ENCODE peak calls at places on chromosomes 7 and 10, in six cellular contexts. Z is SK-N-SH, M is GM12878, W is HepG2, K is H1, J is K562. E is an unnamed sample.

GRCh38 chr7:113664867-113665266 is 253.9 kb downstream of the PPP1R3A start:
- DNase-seq in W (no peak), Z (no peak), K (no peak), J (no peak), M (peak), E (no peak)

GRCh38 chr7:69060516-69060915 is 537.8 kb upstream of the AUTS2 start:
- DNase-seq in W (no peak), K (no peak), M (no peak), J (no peak), Z (no peak), E (no peak)

GRCh38 chr7:153320005-153320404 is 560.5 kb downstream of the ACTR3B start:
- DNase-seq in M (no peak), J (no peak), W (no peak), Z (no peak), K (no peak), E (no peak)

GRCh38 chr10:23496727-23497126 is 57.9 kb downstream of the OTUD1 start:
- DNase-seq in K (no peak), J (no peak), W (no peak), Z (no peak), M (no peak), E (no peak)

GRCh38 chr10:43679509-43679908 is 30.8 kb upstream of the ZNF32 start:
- DNase-seq in Z (no peak), M (no peak), K (no peak), W (no peak), J (no peak), E (no peak)

GRCh38 chr10:71840177-71840711 is 10.8 kb downstream of the PSAP start:
- DNase-seq in J (peak), W (no peak), M (no peak), Z (peak), K (peak), E (no peak)

GRCh38 chr10:43044444-43045245 is 32.2 kb upstream of the RET start:
- DNase-seq in M (no peak), Z (peak), K (peak), J (no peak), W (no peak), E (no peak)

GRCh38 chr10:110504111-110504735 is 6.5 kb downstream of the DUSP5 start:
- DNase-seq in Z (no peak), M (peak), K (no peak), W (no peak), J (peak), E (peak)

GRCh38 chr10:32938554-32939061 is 19.4 kb downstream of the ITGB1 start:
- DNase-seq in J (peak), Z (peak), K (no peak), W (peak), M (no peak), E (peak)

GRCh38 chr7:150990416-150991186 is at the start of gene NOS3:
- DNase-seq in J (no peak), M (no peak), Z (no peak), W (no peak), K (no peak), E (no peak)

DNA sequence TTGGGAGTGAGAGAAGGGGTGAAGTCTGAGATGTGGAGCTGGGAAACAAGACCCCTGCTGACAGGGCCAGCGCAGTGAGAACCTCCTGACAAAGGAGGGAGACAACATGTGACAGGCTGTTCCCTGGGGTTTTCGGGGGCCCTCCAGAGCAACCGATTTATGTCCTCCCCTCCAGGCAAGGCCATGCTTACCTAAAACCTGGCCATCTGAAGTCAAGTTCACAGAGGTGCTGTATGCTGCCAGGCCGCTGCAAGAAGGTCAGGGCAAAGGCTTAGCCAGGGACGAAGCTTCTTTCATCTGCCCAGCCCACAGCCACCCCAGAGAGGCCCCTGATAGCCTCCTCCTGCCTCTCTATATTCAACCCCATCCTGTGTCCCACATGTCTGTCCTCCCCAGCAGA is 20.6 kb downstream of the NPC1L1 start:
- DNase-seq in M (no peak), K (no peak), W (no peak), J (no peak), Z (no peak), E (no peak)
- TF ChIP-seq GABPA in M (no peak), K (no peak), W (no peak), J (no peak), Z (no peak), E (no peak)

GRCh38 chr10:103231047-103231551 is 14.6 kb upstream of the RPEL1 start:
- DNase-seq in W (peak), K (no peak), Z (no peak), M (no peak), J (no peak), E (no peak)
- TF ChIP-seq GABPA in W (no peak), K (no peak), Z (no peak), M (no peak), J (no peak), E (no peak)

GRCh38 chr10:125782661-125783060 is 7.0 kb upstream of the MMP21 start:
- DNase-seq in M (no peak), Z (no peak), K (no peak), W (no peak), J (no peak), E (no peak)

GRCh38 chr10:125779403-125780327 is 4.0 kb upstream of the MMP21 start:
- DNase-seq in W (no peak), K (peak), Z (no peak), J (no peak), M (no peak), E (no peak)

GRCh38 chr10:125782055-125782454 is 6.4 kb upstream of the MMP21 start:
- DNase-seq in W (no peak), J (no peak), Z (no peak), K (no peak), M (no peak), E (no peak)

GRCh38 chr10:125783408-125783807 is 7.8 kb upstream of the MMP21 start:
- DNase-seq in M (no peak), Z (no peak), K (no peak), J (no peak), W (no peak), E (no peak)

DNA sequence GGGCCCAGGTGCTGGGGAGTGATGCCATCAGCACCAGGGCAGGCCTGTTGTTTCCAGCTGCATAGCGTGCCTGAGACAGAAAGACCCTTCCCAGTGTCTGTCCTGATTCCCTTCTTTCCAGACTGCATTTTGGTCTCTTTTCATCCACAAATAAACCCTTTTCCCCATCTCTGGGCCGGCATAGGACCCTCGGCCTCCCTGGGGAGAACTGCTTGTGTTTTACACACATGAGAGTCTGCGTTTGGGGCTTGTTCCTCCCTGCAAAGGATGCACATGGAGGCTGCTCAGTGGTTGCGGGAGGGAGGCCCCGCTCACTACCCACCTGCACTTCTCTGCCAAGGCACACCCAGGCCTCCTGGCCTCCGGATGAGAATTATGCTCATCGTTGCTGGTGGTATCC is 5.8 kb upstream of the MMP21 start:
- DNase-seq in J (no peak), W (no peak), M (no peak), K (no peak), Z (no peak), E (no peak)
- TF ChIP-seq GABPA in J (no peak), W (no peak), M (no peak), K (no peak), Z (no peak), E (no peak)

GRCh38 chr7:28140964-28141363 is 39.6 kb downstream of the JAZF1 start:
- DNase-seq in Z (no peak), K (no peak), M (no peak), W (no peak), J (no peak), E (no peak)

GRCh38 chr7:28142650-28143049 is 37.9 kb downstream of the JAZF1 start:
- DNase-seq in M (no peak), K (no peak), W (no peak), Z (no peak), J (no peak), E (no peak)

GRCh38 chr7:28145931-28146330 is 34.7 kb downstream of the JAZF1 start:
- DNase-seq in K (no peak), J (no peak), W (no peak), Z (no peak), M (no peak), E (no peak)

GRCh38 chr7:28145090-28145626 is 35.4 kb downstream of the JAZF1 start:
- DNase-seq in W (no peak), Z (no peak), M (no peak), J (no peak), K (no peak), E (no peak)

DNA sequence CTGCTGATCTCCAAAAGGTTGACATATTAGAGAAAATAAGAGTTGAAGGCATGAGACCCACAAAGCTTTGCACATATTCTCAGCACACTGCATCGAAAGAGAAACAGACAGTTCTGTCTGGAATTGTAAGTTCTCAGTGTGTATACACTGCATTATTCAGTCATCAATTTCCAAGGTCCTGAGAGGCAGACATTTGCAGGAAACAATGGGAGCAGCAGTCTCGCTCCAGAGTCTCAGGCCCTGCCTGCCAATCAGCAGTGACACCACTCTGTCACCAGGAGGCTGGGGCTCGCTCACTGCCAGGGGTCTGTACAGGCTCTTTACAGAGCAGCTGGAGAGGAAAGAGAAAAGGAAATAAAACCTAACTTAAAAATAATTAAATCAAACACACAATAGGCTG is 36.3 kb downstream of the JAZF1 start:
- DNase-seq in M (no peak), K (no peak), W (no peak), J (no peak), Z (peak), E (no peak)
- TF ChIP-seq GABPA in M (no peak), K (no peak), W (no peak), J (no peak), Z (no peak), E (no peak)

DNA sequence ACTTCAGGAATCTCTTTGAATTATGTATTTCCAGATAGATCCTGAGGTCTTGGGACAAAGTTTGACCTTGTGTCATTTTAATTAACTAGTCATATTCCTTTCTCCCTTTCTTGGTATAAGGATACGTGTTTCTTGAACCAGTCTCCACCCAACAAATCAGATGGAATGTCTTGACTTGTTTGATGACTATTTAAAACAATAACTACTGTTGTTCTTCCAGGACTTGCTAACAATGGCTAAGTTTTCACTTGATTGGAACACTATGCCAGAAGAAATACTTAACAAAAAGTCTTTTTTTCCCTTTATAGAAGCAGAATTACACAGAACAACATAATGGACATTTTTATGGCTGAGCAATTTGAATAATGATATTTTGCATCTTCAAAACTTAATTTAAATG is 43.0 kb upstream of the WIPF3 start:
- DNase-seq in Z (no peak), K (no peak), M (no peak), J (no peak), W (no peak), E (no peak)
- TF ChIP-seq GABPA in Z (no peak), K (no peak), M (no peak), J (no peak), W (no peak), E (no peak)

GRCh38 chr7:139731802-139732470 is 45.9 kb downstream of the HIPK2 start:
- DNase-seq in M (no peak), J (no peak), W (peak), K (no peak), Z (no peak), E (peak)
- TF ChIP-seq GABPA in M (no peak), J (no peak), W (no peak), K (no peak), Z (no peak), E (no peak)

DNA sequence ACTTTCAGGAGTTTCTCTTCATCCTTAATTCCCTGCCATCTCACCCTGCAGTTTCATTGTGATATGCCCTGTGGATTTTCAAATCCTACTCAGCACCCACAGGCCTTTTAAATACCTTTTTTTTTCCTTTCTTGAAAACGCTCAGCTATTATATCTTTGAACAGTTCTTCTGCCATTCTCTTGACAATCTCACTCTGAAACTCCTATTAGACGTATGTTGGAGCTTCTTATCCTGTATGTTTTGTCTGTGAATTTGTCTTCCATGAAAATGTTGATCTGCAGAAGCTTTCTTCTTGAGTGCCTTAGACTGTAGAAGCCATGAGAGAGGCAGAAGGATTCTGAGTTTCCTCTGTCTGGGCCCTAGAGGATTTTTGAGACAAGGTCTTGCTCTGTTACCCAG is 18.9 kb upstream of the YAE1 start:
- DNase-seq in Z (no peak), W (no peak), M (no peak), J (no peak), K (no peak), E (no peak)
- TF ChIP-seq GABPA in Z (no peak), W (no peak), M (no peak), J (no peak), K (no peak), E (no peak)